ENCODE peak calls at places on chromosomes 5 and 9, in ten cellular contexts. One of them, this sample, is unnamed.

GRCh38 chr9:27124151-27124550 is 15.1 kb downstream of the TEK start:
- DNase-seq in endothelial cell: no peak
- DNase-seq in progenitor cell of endocrine pancreas: no peak
- DNase-seq in Panc1: no peak
- DNase-seq in B cell: no peak
- DNase-seq in type B pancreatic cell: no peak
- DNase-seq in lung: no peak
- DNase-seq in IMR-90: peak
- DNase-seq in kidney: no peak
- DNase-seq in fibroblast of pulmonary artery: peak
- DNase-seq in this sample: no peak

GRCh38 chr9:115378246-115378645 is 260.3 kb upstream of the TNC start:
- DNase-seq in endothelial cell: no peak
- DNase-seq in progenitor cell of endocrine pancreas: no peak
- DNase-seq in Panc1: no peak
- DNase-seq in B cell: no peak
- DNase-seq in type B pancreatic cell: no peak
- DNase-seq in lung: no peak
- DNase-seq in IMR-90: no peak
- DNase-seq in kidney: no peak
- DNase-seq in fibroblast of pulmonary artery: no peak
- DNase-seq in this sample: no peak

GRCh38 chr9:126877418-126877817 is 17.0 kb downstream of the ZBTB34 start:
- DNase-seq in endothelial cell: no peak
- DNase-seq in progenitor cell of endocrine pancreas: no peak
- DNase-seq in Panc1: no peak
- DNase-seq in B cell: no peak
- DNase-seq in type B pancreatic cell: no peak
- DNase-seq in lung: no peak
- DNase-seq in IMR-90: no peak
- DNase-seq in kidney: no peak
- DNase-seq in fibroblast of pulmonary artery: no peak
- DNase-seq in this sample: no peak

GRCh38 chr5:10567781-10568321 is 4.0 kb downstream of the ANKRD33B start:
- DNase-seq in endothelial cell: no peak
- DNase-seq in progenitor cell of endocrine pancreas: no peak
- DNase-seq in Panc1: no peak
- DNase-seq in B cell: no peak
- DNase-seq in type B pancreatic cell: no peak
- DNase-seq in lung: no peak
- DNase-seq in IMR-90: peak
- DNase-seq in kidney: no peak
- DNase-seq in fibroblast of pulmonary artery: no peak
- DNase-seq in this sample: no peak

GRCh38 chr9:91395553-91396470 is 27.8 kb downstream of the NFIL3 start:
- DNase-seq in endothelial cell: no peak
- DNase-seq in progenitor cell of endocrine pancreas: no peak
- DNase-seq in Panc1: no peak
- DNase-seq in B cell: no peak
- DNase-seq in type B pancreatic cell: no peak
- DNase-seq in lung: no peak
- DNase-seq in IMR-90: peak
- DNase-seq in kidney: no peak
- DNase-seq in fibroblast of pulmonary artery: peak
- DNase-seq in this sample: peak

GRCh38 chr5:149839761-149840160 is 104.8 kb downstream of the PDE6A start:
- DNase-seq in endothelial cell: no peak
- DNase-seq in progenitor cell of endocrine pancreas: no peak
- DNase-seq in Panc1: no peak
- DNase-seq in B cell: no peak
- DNase-seq in type B pancreatic cell: no peak
- DNase-seq in lung: no peak
- DNase-seq in IMR-90: peak
- DNase-seq in kidney: no peak
- DNase-seq in fibroblast of pulmonary artery: peak
- DNase-seq in this sample: no peak

GRCh38 chr5:14265574-14265973 is 122.4 kb downstream of the TRIO start:
- DNase-seq in endothelial cell: no peak
- DNase-seq in progenitor cell of endocrine pancreas: no peak
- DNase-seq in Panc1: peak
- DNase-seq in B cell: no peak
- DNase-seq in type B pancreatic cell: no peak
- DNase-seq in lung: no peak
- DNase-seq in IMR-90: peak
- DNase-seq in kidney: no peak
- DNase-seq in fibroblast of pulmonary artery: peak
- DNase-seq in this sample: no peak

GRCh38 chr9:5421163-5421562 is 16.6 kb downstream of the PLGRKT start:
- DNase-seq in endothelial cell: no peak
- DNase-seq in progenitor cell of endocrine pancreas: no peak
- DNase-seq in Panc1: no peak
- DNase-seq in B cell: no peak
- DNase-seq in type B pancreatic cell: no peak
- DNase-seq in lung: no peak
- DNase-seq in IMR-90: no peak
- DNase-seq in kidney: no peak
- DNase-seq in fibroblast of pulmonary artery: no peak
- DNase-seq in this sample: no peak

GRCh38 chr5:113124914-113125313 is 148.3 kb downstream of the DCP2 start:
- DNase-seq in endothelial cell: no peak
- DNase-seq in progenitor cell of endocrine pancreas: no peak
- DNase-seq in Panc1: no peak
- DNase-seq in B cell: no peak
- DNase-seq in type B pancreatic cell: no peak
- DNase-seq in lung: no peak
- DNase-seq in IMR-90: no peak
- DNase-seq in kidney: no peak
- DNase-seq in fibroblast of pulmonary artery: no peak
- DNase-seq in this sample: no peak

GRCh38 chr5:53556001-53556400 is 4.4 kb upstream of the NDUFS4 start:
- DNase-seq in endothelial cell: no peak
- DNase-seq in progenitor cell of endocrine pancreas: no peak
- DNase-seq in Panc1: no peak
- DNase-seq in B cell: no peak
- DNase-seq in type B pancreatic cell: no peak
- DNase-seq in lung: no peak
- DNase-seq in IMR-90: no peak
- DNase-seq in kidney: no peak
- DNase-seq in fibroblast of pulmonary artery: no peak
- DNase-seq in this sample: no peak

GRCh38 chr9:16360247-16360646 is 510.2 kb downstream of the BNC2 start:
- DNase-seq in endothelial cell: no peak
- DNase-seq in progenitor cell of endocrine pancreas: no peak
- DNase-seq in Panc1: no peak
- DNase-seq in B cell: no peak
- DNase-seq in type B pancreatic cell: no peak
- DNase-seq in lung: no peak
- DNase-seq in IMR-90: no peak
- DNase-seq in kidney: no peak
- DNase-seq in fibroblast of pulmonary artery: no peak
- DNase-seq in this sample: no peak

GRCh38 chr5:159206818-159207217 is 2.5 kb downstream of the RNF145 start:
- DNase-seq in endothelial cell: no peak
- DNase-seq in progenitor cell of endocrine pancreas: no peak
- DNase-seq in Panc1: no peak
- DNase-seq in B cell: no peak
- DNase-seq in type B pancreatic cell: no peak
- DNase-seq in lung: no peak
- DNase-seq in IMR-90: no peak
- DNase-seq in kidney: no peak
- DNase-seq in fibroblast of pulmonary artery: no peak
- DNase-seq in this sample: no peak

GRCh38 chr5:176611435-176611834 is 1.5 kb upstream of the GPRIN1 start:
- DNase-seq in endothelial cell: peak
- DNase-seq in progenitor cell of endocrine pancreas: peak
- DNase-seq in Panc1: no peak
- DNase-seq in B cell: peak
- DNase-seq in type B pancreatic cell: peak
- DNase-seq in lung: peak
- DNase-seq in IMR-90: peak
- DNase-seq in kidney: peak
- DNase-seq in fibroblast of pulmonary artery: peak
- DNase-seq in this sample: no peak

GRCh38 chr5:151047814-151048425 is 27.5 kb downstream of the GPX3 start:
- DNase-seq in endothelial cell: peak
- DNase-seq in progenitor cell of endocrine pancreas: no peak
- DNase-seq in Panc1: no peak
- DNase-seq in B cell: peak
- DNase-seq in type B pancreatic cell: no peak
- DNase-seq in lung: no peak
- DNase-seq in IMR-90: no peak
- DNase-seq in kidney: peak
- DNase-seq in fibroblast of pulmonary artery: no peak
- DNase-seq in this sample: no peak

GRCh38 chr9:134252084-134252830 is 74.0 kb upstream of the RXRA start:
- DNase-seq in endothelial cell: no peak
- DNase-seq in progenitor cell of endocrine pancreas: no peak
- DNase-seq in Panc1: no peak
- DNase-seq in B cell: no peak
- DNase-seq in type B pancreatic cell: no peak
- DNase-seq in lung: no peak
- DNase-seq in IMR-90: no peak
- DNase-seq in kidney: no peak
- DNase-seq in fibroblast of pulmonary artery: no peak
- DNase-seq in this sample: no peak

GRCh38 chr9:126148523-126148870 is 178.1 kb upstream of the MVB12B start:
- DNase-seq in endothelial cell: no peak
- DNase-seq in progenitor cell of endocrine pancreas: peak
- DNase-seq in Panc1: no peak
- DNase-seq in B cell: no peak
- DNase-seq in type B pancreatic cell: peak
- DNase-seq in lung: peak
- DNase-seq in IMR-90: no peak
- DNase-seq in kidney: no peak
- DNase-seq in fibroblast of pulmonary artery: no peak
- DNase-seq in this sample: no peak

GRCh38 chr9:125126019-125126746 is 17.1 kb downstream of the SCAI start:
- DNase-seq in endothelial cell: no peak
- DNase-seq in progenitor cell of endocrine pancreas: no peak
- DNase-seq in Panc1: no peak
- DNase-seq in B cell: peak
- DNase-seq in type B pancreatic cell: no peak
- DNase-seq in lung: peak
- DNase-seq in IMR-90: peak
- DNase-seq in kidney: peak
- DNase-seq in fibroblast of pulmonary artery: peak
- DNase-seq in this sample: peak

DNA sequence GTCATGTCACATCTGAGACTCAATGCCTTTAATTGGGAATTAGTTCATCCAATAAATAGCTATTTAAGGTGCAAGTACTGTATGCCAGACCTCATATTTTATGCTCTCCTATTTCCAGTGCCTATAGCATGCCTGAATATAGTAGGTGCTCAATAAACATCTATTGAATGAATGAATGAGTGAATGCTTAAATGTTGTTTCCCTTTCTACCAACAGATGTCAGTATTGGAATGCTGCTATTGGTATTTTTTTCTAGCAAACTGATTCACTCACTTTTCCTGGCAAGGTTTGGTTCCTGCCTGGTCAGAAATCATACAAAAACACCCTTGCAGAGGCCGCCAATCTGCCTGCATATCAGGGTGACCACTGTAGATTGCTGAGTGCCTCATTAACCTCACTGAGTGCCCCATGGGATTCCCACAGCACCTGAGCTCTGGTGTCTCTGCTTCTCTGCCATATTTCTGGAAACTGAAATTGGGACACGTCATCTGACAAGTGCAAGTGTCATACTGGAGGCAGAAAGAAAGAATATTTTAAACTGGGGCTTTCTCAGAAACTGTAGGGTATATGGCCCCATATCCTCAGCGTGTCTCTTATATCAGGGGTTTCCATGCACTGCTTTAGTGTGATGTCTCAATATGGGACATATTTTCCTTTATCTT is 359.7 kb downstream of the TRIM32 start:
- DNase-seq in endothelial cell: no peak
- DNase-seq in progenitor cell of endocrine pancreas: no peak
- DNase-seq in Panc1: no peak
- DNase-seq in B cell: no peak
- DNase-seq in type B pancreatic cell: no peak
- DNase-seq in lung: no peak
- DNase-seq in IMR-90: no peak
- DNase-seq in kidney: no peak
- DNase-seq in fibroblast of pulmonary artery: peak
- DNase-seq in this sample: peak
- TF ChIP-seq CTCF in endothelial cell: peak
- TF ChIP-seq CTCF in progenitor cell of endocrine pancreas: peak
- TF ChIP-seq CTCF in Panc1: peak
- TF ChIP-seq CTCF in B cell: no peak
- TF ChIP-seq CTCF in type B pancreatic cell: peak
- TF ChIP-seq CTCF in lung: no peak
- TF ChIP-seq CTCF in IMR-90: peak
- TF ChIP-seq CTCF in kidney: no peak
- TF ChIP-seq CTCF in fibroblast of pulmonary artery: peak
- TF ChIP-seq CTCF in this sample: no peak

DNA sequence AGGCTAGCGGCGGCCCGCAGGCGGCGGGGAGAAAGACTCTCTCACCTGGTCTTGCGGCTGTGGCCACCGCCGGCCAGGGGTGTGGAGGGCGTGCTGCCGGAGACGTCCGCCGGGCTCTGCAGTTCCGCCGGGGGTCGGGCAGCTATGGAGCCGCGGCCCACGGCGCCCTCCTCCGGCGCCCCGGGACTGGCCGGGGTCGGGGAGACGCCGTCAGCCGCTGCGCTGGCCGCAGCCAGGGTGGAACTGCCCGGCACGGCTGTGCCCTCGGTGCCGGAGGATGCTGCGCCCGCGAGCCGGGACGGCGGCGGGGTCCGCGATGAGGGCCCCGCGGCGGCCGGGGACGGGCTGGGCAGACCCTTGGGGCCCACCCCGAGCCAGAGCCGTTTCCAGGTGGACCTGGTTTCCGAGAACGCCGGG is 253 bp downstream of the SLC12A2 start:
- DNase-seq in endothelial cell: peak
- DNase-seq in progenitor cell of endocrine pancreas: peak
- DNase-seq in Panc1: no peak
- DNase-seq in B cell: no peak
- DNase-seq in type B pancreatic cell: peak
- DNase-seq in lung: no peak
- DNase-seq in IMR-90: peak
- DNase-seq in kidney: no peak
- DNase-seq in fibroblast of pulmonary artery: no peak
- DNase-seq in this sample: peak
- TF ChIP-seq CTCF in endothelial cell: peak
- TF ChIP-seq CTCF in progenitor cell of endocrine pancreas: peak
- TF ChIP-seq CTCF in Panc1: peak
- TF ChIP-seq CTCF in B cell: peak
- TF ChIP-seq CTCF in type B pancreatic cell: peak
- TF ChIP-seq CTCF in lung: no peak
- TF ChIP-seq CTCF in IMR-90: peak
- TF ChIP-seq CTCF in kidney: no peak
- TF ChIP-seq CTCF in fibroblast of pulmonary artery: peak
- TF ChIP-seq CTCF in this sample: peak

GRCh38 chr9:24245988-24246387 is 299.7 kb downstream of the IZUMO3 start:
- DNase-seq in endothelial cell: no peak
- DNase-seq in progenitor cell of endocrine pancreas: no peak
- DNase-seq in Panc1: no peak
- DNase-seq in B cell: no peak
- DNase-seq in type B pancreatic cell: no peak
- DNase-seq in lung: no peak
- DNase-seq in IMR-90: peak
- DNase-seq in kidney: no peak
- DNase-seq in fibroblast of pulmonary artery: peak
- DNase-seq in this sample: no peak
- TF ChIP-seq CTCF in endothelial cell: peak
- TF ChIP-seq CTCF in progenitor cell of endocrine pancreas: peak
- TF ChIP-seq CTCF in Panc1: peak
- TF ChIP-seq CTCF in B cell: no peak
- TF ChIP-seq CTCF in type B pancreatic cell: peak
- TF ChIP-seq CTCF in lung: no peak
- TF ChIP-seq CTCF in IMR-90: peak
- TF ChIP-seq CTCF in kidney: no peak
- TF ChIP-seq CTCF in fibroblast of pulmonary artery: peak
- TF ChIP-seq CTCF in this sample: peak

GRCh38 chr5:116272281-116272941 is 187.6 kb downstream of the COMMD10 start:
- DNase-seq in endothelial cell: no peak
- DNase-seq in progenitor cell of endocrine pancreas: no peak
- DNase-seq in Panc1: no peak
- DNase-seq in B cell: no peak
- DNase-seq in type B pancreatic cell: no peak
- DNase-seq in lung: no peak
- DNase-seq in IMR-90: peak
- DNase-seq in kidney: no peak
- DNase-seq in fibroblast of pulmonary artery: peak
- DNase-seq in this sample: no peak
- TF ChIP-seq CTCF in endothelial cell: no peak
- TF ChIP-seq CTCF in progenitor cell of endocrine pancreas: no peak
- TF ChIP-seq CTCF in Panc1: peak
- TF ChIP-seq CTCF in B cell: no peak
- TF ChIP-seq CTCF in type B pancreatic cell: peak
- TF ChIP-seq CTCF in lung: no peak
- TF ChIP-seq CTCF in IMR-90: no peak
- TF ChIP-seq CTCF in kidney: peak
- TF ChIP-seq CTCF in fibroblast of pulmonary artery: peak
- TF ChIP-seq CTCF in this sample: no peak

This sample was measured in GM13976.